ENCODE peak calls at places on chromosome 9, in four cellular contexts. I is K562, P is GM12878, S is HepG2. U is an unnamed sample.

GRCh38 chr9:70470050-70471015 is 55.9 kb upstream of the KLF9 start:
- DNase-seq in I (no peak), P (no peak), S (peak), U (no peak)

GRCh38 chr9:76687861-76688374 is 76.3 kb upstream of the PCA3 start:
- DNase-seq in I (no peak), P (no peak), S (no peak), U (no peak)

GRCh38 chr9:91033802-91034201 is 232.2 kb downstream of the SYK start:
- DNase-seq in I (peak), P (no peak), S (peak), U (peak)

GRCh38 chr9:77647267-77647658 is 859 bp downstream of the GNA14 start:
- DNase-seq in I (no peak), P (no peak), S (no peak), U (no peak)

GRCh38 chr9:108838017-108838416 is 17.8 kb downstream of the ACTL7B start:
- DNase-seq in I (no peak), P (no peak), S (peak), U (no peak)

GRCh38 chr9:134986957-134987356 is 69.2 kb upstream of the FCN1 start:
- DNase-seq in I (no peak), P (no peak), S (no peak), U (no peak)

GRCh38 chr9:93132287-93132927 is 1.6 kb downstream of the NINJ1 start:
- DNase-seq in I (peak), P (no peak), S (no peak), U (no peak)

GRCh38 chr9:36263662-36264061 is 5.4 kb upstream of the GNE start:
- DNase-seq in I (no peak), P (no peak), S (no peak), U (no peak)

GRCh38 chr9:92483896-92484545 is 1.7 kb upstream of the ASPN start:
- DNase-seq in I (no peak), P (no peak), S (no peak), U (no peak)

GRCh38 chr9:116465591-116466288 is 221.4 kb upstream of the TRIM32 start:
- DNase-seq in I (no peak), P (no peak), S (no peak), U (no peak)

GRCh38 chr9:115291841-115292240 is 173.9 kb upstream of the TNC start:
- DNase-seq in I (no peak), P (no peak), S (no peak), U (no peak)

GRCh38 chr9:76415154-76415553 is 20.9 kb upstream of the RFK start:
- DNase-seq in I (no peak), P (no peak), S (no peak), U (no peak)

GRCh38 chr9:120715331-120715924 is 1.2 kb upstream of the MEGF9 start:
- DNase-seq in I (no peak), P (no peak), S (no peak), U (peak)
- TF ChIP-seq ESRRA in I (no peak), P (no peak), S (no peak), U (no peak)

DNA sequence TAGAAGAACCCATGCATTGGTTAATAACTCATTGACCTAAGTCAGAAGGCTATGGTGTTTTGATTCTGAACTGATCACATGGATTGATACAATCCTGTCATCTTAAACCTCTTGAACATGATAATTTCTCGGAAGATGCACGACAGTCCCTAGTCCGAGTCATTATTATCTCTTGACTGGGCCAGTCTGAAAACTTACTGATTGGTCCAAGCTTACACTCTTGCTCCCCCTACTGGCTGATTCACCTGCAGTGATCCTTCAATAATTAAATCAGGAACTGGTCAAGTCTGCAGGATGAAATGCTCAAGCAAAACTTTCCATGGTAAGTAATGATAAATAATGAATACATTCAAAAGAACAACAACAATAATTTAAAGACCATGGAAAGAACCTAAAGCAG is 79.5 kb downstream of the BRINP1 start:
- DNase-seq in I (peak), P (no peak), S (peak), U (peak)
- TF ChIP-seq TCF7 in I (no peak), P (no peak), S (no peak), U (no peak)

GRCh38 chr9:4555251-4555650 is 65.0 kb downstream of the SLC1A1 start:
- DNase-seq in I (no peak), P (no peak), S (no peak), U (no peak)
- TF ChIP-seq ATF3 in I (no peak), P (no peak), S (no peak), U (no peak)

GRCh38 chr9:130330202-130330601 is 64.6 kb downstream of the HMCN2 start:
- DNase-seq in I (no peak), P (no peak), S (no peak), U (no peak)

GRCh38 chr9:130327781-130328348 is 62.3 kb downstream of the HMCN2 start:
- DNase-seq in I (no peak), P (no peak), S (no peak), U (no peak)

GRCh38 chr9:130329061-130329460 is 63.5 kb downstream of the HMCN2 start:
- DNase-seq in I (no peak), P (no peak), S (no peak), U (no peak)

GRCh38 chr9:130327070-130327780 is 61.7 kb downstream of the HMCN2 start:
- DNase-seq in I (peak), P (no peak), S (no peak), U (peak)

GRCh38 chr9:130328349-130328801 is 62.8 kb downstream of the HMCN2 start:
- DNase-seq in I (no peak), P (no peak), S (no peak), U (no peak)
- TF ChIP-seq ESRRA in I (no peak), P (no peak), S (no peak), U (no peak)